ENCODE peak calls at places on chromosomes 12 and 14, in four cellular contexts. S, M, O and W are unnamed samples.

GRCh38 chr12:52601671-52602070 is 408 bp upstream of the KRT72 start:
- DNase-seq in S (no peak), M (no peak), O (no peak), W (no peak)

GRCh38 chr12:81077686-81078441 is at the start of gene ACSS3:
- DNase-seq in S (no peak), M (no peak), O (no peak), W (no peak)

GRCh38 chr14:76268013-76268376 is 107.9 kb upstream of the ESRRB start:
- DNase-seq in S (no peak), M (no peak), O (no peak), W (no peak)

GRCh38 chr12:2382391-2383155 is 329.8 kb downstream of the CACNA1C start:
- DNase-seq in S (no peak), M (no peak), O (no peak), W (no peak)

GRCh38 chr12:5204271-5204670 is 160.6 kb downstream of the KCNA5 start:
- DNase-seq in S (no peak), M (no peak), O (no peak), W (no peak)

GRCh38 chr14:68712703-68713370 is 80.0 kb downstream of the ZFP36L1 start:
- DNase-seq in S (no peak), M (no peak), O (no peak), W (no peak)

GRCh38 chr14:75147423-75148071 is 20.7 kb upstream of the NEK9 start:
- DNase-seq in S (no peak), M (no peak), O (no peak), W (no peak)

GRCh38 chr12:64392221-64392620 is 1.7 kb upstream of the C12orf56 start:
- DNase-seq in S (no peak), M (no peak), O (no peak), W (no peak)

GRCh38 chr12:10716704-10717315 is 6.3 kb downstream of the YBX3 start:
- DNase-seq in S (no peak), M (no peak), O (no peak), W (no peak)

GRCh38 chr14:105987563-105987962 is 461.2 kb downstream of the TMEM121 start:
- DNase-seq in S (no peak), M (no peak), O (no peak), W (no peak)

GRCh38 chr12:96239711-96240234 is 45.6 kb downstream of the ELK3 start:
- DNase-seq in S (no peak), M (no peak), O (no peak), W (no peak)

GRCh38 chr14:75295491-75296338 is 17.1 kb downstream of the FOS start:
- DNase-seq in S (peak; percentile 70), M (no peak), O (peak; percentile 56), W (peak; percentile 51)

GRCh38 chr14:36866867-36867266 is 205.2 kb downstream of the PAX9 start:
- DNase-seq in S (no peak), M (peak; percentile 38), O (no peak), W (no peak)

GRCh38 chr12:121590476-121591143 is 9.8 kb upstream of the KDM2B start:
- DNase-seq in S (no peak), M (peak; percentile 74), O (no peak), W (no peak)

GRCh38 chr12:13234045-13234641 is 37.6 kb downstream of the EMP1 start:
- DNase-seq in S (peak; percentile 14), M (no peak), O (peak; percentile 20), W (no peak)

GRCh38 chr14:103014466-103015319 is 42.7 kb downstream of the CDC42BPB start:
- DNase-seq in S (no peak), M (no peak), O (peak; percentile 13), W (no peak)

GRCh38 chr14:68762944-68763831 is 29.7 kb downstream of the ZFP36L1 start:
- DNase-seq in S (peak; percentile 93), M (no peak), O (no peak), W (no peak)

DNA sequence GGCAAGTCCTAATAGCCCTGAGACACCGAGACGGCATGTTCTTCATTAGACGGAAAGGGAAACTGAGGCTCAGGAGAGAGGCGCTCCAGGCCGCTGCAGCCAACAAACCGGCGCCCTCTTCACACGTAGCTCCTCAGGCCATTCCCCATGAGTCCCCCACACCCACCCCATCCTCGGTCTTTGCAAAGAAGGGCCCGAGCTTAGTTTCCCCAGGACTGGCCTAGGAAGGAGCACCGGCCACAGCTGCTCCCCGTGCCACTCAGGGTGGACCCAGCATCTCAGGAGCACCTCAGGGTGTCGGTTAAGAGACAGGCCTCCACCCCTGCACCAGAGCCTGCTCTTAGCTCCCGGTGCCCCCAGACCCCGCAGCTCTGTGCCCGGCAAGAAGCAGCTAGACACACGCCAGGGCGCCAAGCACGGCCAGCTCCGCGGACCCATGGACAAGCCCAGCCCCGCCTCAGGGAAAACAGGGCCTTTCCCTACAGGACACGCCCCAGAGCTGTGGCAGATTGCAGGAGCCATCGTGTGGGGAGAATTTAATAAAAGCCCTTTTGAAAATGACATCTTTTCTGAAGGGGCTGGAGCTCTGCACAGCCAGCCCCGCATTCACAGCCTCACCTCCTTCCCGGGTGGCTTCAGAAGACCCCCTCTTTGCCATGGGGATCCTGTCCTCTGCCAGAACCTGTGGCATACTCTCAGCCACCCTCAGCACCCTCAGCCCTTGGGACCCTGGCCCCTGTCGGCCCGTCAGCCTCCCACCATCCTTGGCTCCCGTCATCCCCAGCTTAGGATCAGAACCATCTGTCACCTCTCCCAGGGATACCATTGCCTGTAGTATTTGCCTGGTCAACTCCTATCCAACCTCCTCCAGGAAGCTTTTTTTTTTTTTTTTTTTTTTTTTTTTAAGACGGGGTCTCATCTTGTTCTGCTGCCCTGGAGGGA is 59.7 kb downstream of the LGMN start:
- DNase-seq in S (no peak), M (no peak), O (no peak), W (no peak)
- TF ChIP-seq SPI1 in S (no peak), M (no peak), O (no peak), W (no peak)

GRCh38 chr12:108180255-108181094 is 51.4 kb downstream of the WSCD2 start:
- DNase-seq in S (no peak), M (peak; percentile 8), O (no peak), W (no peak)
- TF ChIP-seq SPI1 in S (no peak), M (peak; percentile 15), O (no peak), W (peak; percentile 47)

GRCh38 chr12:46983959-46984833 is 95.2 kb upstream of the PCED1B start:
- DNase-seq in S (peak; percentile 17), M (peak; percentile 2), O (no peak), W (peak; percentile 6)
- TF ChIP-seq SPI1 in S (no peak), M (no peak), O (no peak), W (no peak)

DNA sequence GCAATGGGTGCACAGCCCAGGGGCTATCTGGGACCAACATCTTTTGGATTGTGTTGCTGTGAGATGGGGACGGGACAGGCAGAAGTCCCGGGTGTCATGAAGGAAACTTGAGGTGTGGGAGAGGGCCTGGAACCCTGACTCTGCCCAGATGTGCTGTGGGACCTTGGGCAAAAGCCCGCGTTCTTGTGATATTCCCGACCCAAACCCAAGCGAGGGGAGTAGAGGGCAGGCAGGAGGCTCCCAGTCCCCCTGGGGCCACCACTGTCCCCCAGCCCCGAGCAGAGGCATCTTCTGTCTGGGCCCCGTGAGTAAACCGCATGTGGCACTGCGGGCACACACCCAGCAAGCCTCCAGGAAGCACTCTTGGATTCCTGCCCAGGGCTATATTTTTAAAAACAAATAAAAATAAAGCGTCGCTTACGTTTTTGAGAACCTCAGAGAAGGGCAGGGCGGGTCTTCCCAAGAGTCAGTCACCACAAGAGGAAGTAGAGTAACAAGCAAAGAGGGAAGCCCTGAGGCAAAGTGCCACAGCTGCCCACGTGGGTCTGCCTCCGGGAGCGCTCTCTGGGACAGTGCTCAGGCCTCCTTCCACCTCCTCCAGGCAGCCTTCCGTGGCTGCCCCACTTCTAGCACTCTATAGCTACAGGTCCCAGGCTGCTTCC is 39.5 kb downstream of the BEGAIN start:
- DNase-seq in S (no peak), M (no peak), O (peak; percentile 92), W (no peak)
- TF ChIP-seq SPI1 in S (no peak), M (no peak), O (peak; percentile 81), W (no peak)